ENCODE peak calls at places on chromosomes 11 and 22, in seven cellular contexts. D, L, K, A, X, N and C are unnamed samples.

GRCh38 chr22:22398530-22399327 is 109.8 kb downstream of the ZNF280B start:
- DNase-seq in X (no peak), L (no peak), K (no peak), D (no peak), N (no peak), A (no peak), C (no peak)

GRCh38 chr22:43273902-43274484 is 69.2 kb downstream of the SCUBE1 start:
- DNase-seq in K (no peak), D (peak; percentile 84), L (peak; percentile 49), X (peak; percentile 85), N (peak; percentile 46), A (peak; percentile 33), C (no peak)

GRCh38 chr11:134677338-134677948 is 265.4 kb upstream of the B3GAT1 start:
- DNase-seq in X (no peak), D (no peak), K (no peak), A (no peak), L (no peak), N (no peak), C (no peak)

GRCh38 chr11:27934830-27935145 is 173.2 kb downstream of the KIF18A start:
- DNase-seq in A (peak; percentile 98), D (no peak), L (no peak), N (peak; percentile 98), X (no peak), K (no peak), C (no peak)

GRCh38 chr11:64788321-64789215 is 10.2 kb upstream of the SF1 start:
- DNase-seq in L (no peak), A (no peak), N (no peak), X (peak; percentile 18), K (peak; percentile 52), D (no peak), C (no peak)

GRCh38 chr22:37229012-37229804 is 14.9 kb downstream of the RAC2 start:
- DNase-seq in K (no peak), X (no peak), L (no peak), D (no peak), A (peak; percentile 86), N (peak; percentile 87), C (no peak)

GRCh38 chr11:111309516-111309915 is 11.2 kb downstream of the POU2AF3 start:
- DNase-seq in L (no peak), D (no peak), K (no peak), A (no peak), N (no peak), X (no peak), C (no peak)

GRCh38 chr11:57751676-57752253 is at the start of gene BTBD18:
- DNase-seq in L (no peak), K (no peak), A (peak; percentile 43), D (peak; percentile 89), X (peak; percentile 50), N (peak; percentile 58), C (no peak)

GRCh38 chr11:13150487-13150886 is 127.1 kb upstream of the BMAL1 start:
- DNase-seq in A (no peak), K (no peak), L (no peak), D (no peak), N (no peak), X (no peak), C (no peak)

GRCh38 chr22:44776535-44777363 is 24.4 kb downstream of the ARHGAP8 start:
- DNase-seq in A (no peak), L (no peak), D (no peak), K (peak; percentile 75), N (no peak), X (no peak), C (no peak)

GRCh38 chr11:65401803-65402248 is 15.4 kb downstream of the FRMD8 start:
- DNase-seq in N (no peak), A (no peak), X (no peak), D (no peak), L (no peak), K (no peak), C (no peak)

GRCh38 chr11:17805873-17806272 is 71.3 kb downstream of the KCNC1 start:
- DNase-seq in K (no peak), D (no peak), X (no peak), N (no peak), A (no peak), L (no peak), C (no peak)

GRCh38 chr22:47837703-47838102 is 1075.3 kb downstream of the TBC1D22A start:
- DNase-seq in D (peak; percentile 32), K (no peak), X (no peak), N (no peak), L (no peak), A (peak; percentile 1), C (no peak)

GRCh38 chr11:10307411-10308207 is 2.7 kb downstream of the ADM start:
- DNase-seq in X (peak; percentile 84), D (peak; percentile 88), A (peak; percentile 86), K (peak; percentile 95), L (peak; percentile 75), N (peak; percentile 94), C (no peak)

GRCh38 chr11:66277475-66278391 is at the start of gene CNIH2:
- DNase-seq in A (no peak), L (no peak), D (peak; percentile 69), K (no peak), X (peak; percentile 83), N (no peak), C (no peak)

GRCh38 chr11:10149553-10149952 is 144.5 kb downstream of the SBF2 start:
- DNase-seq in K (no peak), A (no peak), D (no peak), L (no peak), N (no peak), X (no peak), C (no peak)

GRCh38 chr11:118820412-118821357 is 29.7 kb upstream of the DDX6 start:
- DNase-seq in K (peak; percentile 95), A (peak; percentile 68), N (no peak), L (no peak), X (peak; percentile 81), D (peak; percentile 46), C (peak; percentile 97)

GRCh38 chr22:28582806-28583205 is 96.8 kb downstream of the TTC28 start:
- DNase-seq in X (no peak), N (peak; percentile 81), K (no peak), A (peak; percentile 86), D (peak; percentile 59), L (no peak), C (no peak)

GRCh38 chr11:116513894-116514293 is 258.9 kb downstream of the BUD13 start:
- DNase-seq in L (peak; percentile 9), N (peak; percentile 28), X (no peak), K (no peak), D (peak; percentile 83), A (peak; percentile 18), C (peak; percentile 8)
- TF ChIP-seq CTCF in L (peak; percentile 53), N (peak; percentile 28), X (peak; percentile 40), K (peak; percentile 18), D (peak; percentile 82), A (no peak), C (peak; percentile 58)

GRCh38 chr11:44329472-44330230 is 19.7 kb upstream of the ALX4 start:
- DNase-seq in K (no peak), L (no peak), D (no peak), N (no peak), A (no peak), X (no peak), C (no peak)

GRCh38 chr11:44325698-44326097 is 15.8 kb upstream of the ALX4 start:
- DNase-seq in N (no peak), A (no peak), D (no peak), K (peak; percentile 21), X (no peak), L (no peak), C (no peak)

GRCh38 chr11:44326615-44327475 is 16.9 kb upstream of the ALX4 start:
- DNase-seq in K (peak; percentile 62), X (no peak), A (no peak), D (no peak), L (no peak), N (no peak), C (no peak)

GRCh38 chr11:44324787-44325525 is 15.0 kb upstream of the ALX4 start:
- DNase-seq in X (no peak), A (no peak), L (no peak), D (no peak), K (peak; percentile 27), N (no peak), C (no peak)

DNA sequence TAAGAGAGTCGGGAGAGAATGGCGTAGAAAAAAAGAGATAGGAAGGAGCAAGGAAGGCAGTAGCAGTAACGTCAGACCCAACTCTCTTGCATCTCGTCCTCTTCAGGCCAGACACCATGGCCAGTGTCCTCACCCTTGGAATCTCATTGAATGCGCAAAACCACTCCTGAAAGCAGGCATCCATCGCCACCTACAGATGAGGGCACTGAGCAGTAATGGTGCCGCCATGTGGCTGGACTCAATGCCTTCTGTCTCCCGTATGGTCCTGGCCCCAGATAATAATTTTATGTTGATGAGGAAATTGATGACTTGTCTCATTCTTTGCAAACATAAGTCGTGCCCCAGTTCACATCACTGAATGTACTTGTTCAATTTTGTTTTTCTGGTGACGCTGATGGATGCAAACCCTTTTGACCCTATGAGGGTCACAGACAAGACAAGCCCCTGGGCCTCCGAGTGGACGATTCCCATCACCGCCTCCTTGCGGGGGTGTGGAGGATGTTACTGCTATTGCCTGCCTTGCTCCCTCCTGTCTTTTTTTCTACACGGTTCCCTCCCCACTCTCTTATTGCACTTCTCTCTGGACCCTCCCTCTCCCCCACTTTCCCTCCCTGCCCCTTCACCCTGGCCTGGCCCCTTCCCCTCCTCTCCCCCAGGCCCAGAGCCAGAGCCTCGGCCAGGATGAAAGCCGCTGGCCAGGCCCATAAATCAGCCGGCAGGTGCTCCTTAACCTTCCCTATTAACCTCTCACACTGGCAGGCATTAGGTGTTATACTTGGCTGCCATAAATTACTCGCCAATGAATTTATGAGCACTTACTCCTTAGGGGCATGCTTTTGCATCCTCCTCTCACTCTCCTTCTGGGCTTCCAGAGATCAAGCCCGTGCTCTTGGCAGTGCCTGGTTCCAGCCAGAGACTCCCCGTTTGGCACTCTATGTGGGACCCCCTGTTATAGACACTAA is 18.1 kb upstream of the ALX4 start:
- DNase-seq in A (no peak), L (no peak), K (peak; percentile 18), N (no peak), D (no peak), X (no peak), C (no peak)
- TF ChIP-seq CTCF in A (no peak), L (no peak), K (no peak), N (peak; percentile 16), D (peak; percentile 56), X (no peak), C (no peak)

DNA sequence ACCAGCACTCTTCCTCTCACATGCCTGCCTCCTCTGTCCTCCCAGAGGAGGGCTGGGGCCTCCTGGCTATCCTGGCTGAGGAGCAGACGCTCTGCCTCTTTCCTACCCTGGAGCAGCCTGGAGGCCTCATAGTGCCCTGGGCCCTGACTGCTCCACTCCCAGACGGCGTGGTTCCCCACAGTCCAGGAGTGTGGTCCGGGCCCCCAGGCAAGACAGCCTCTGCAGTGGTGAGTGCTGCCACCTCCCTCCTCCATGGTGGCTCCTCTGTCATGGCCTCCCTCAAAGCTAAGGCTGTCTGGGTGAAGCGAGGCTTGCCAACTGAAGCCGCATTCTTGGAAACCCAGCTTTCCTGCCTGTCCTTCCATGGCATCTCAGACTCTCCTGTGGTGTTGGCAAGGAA is 19.8 kb downstream of the GAB4 start:
- DNase-seq in N (no peak), K (no peak), X (no peak), A (no peak), L (no peak), D (no peak), C (no peak)
- TF ChIP-seq CTCF in N (no peak), K (no peak), X (no peak), A (no peak), L (no peak), D (no peak), C (no peak)

DNA sequence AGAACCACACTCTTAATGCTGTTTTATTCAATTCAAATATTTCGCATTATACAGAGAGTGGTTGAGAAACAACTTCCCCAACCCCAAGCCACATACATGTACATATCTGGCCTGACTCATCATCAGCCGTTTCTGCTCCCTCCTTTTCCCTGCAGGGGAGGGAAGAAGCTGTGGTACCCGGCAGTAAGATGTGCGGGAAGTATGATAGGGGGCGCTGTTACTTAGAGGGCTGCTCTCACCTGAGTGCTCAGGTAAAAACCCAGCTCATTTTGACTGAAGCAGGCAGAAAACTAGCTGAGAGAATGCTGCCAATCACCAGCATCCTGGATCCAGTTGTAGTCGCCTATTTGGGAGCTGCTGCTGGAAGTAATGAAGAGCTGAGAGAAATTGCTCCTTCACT is 85.6 kb downstream of the NELL1 start:
- DNase-seq in X (no peak), N (no peak), A (no peak), L (no peak), K (no peak), D (peak; percentile 89), C (no peak)
- TF ChIP-seq CTCF in X (peak; percentile 26), N (no peak), A (no peak), L (peak; percentile 42), K (no peak), D (peak; percentile 90), C (peak; percentile 34)